ENCODE peak calls at places on chromosomes 6 and 20, in five cellular contexts. One of them, this sample, is unnamed.

GRCh38 chr6:84456803-84457202 is 229.4 kb upstream of the CEP162 start:
- DNase-seq in glutamatergic neuron: no peak
- DNase-seq in BJ: no peak
- DNase-seq in choroid plexus epithelial cell: no peak
- DNase-seq in prostate gland: no peak
- DNase-seq in this sample: no peak

GRCh38 chr20:46148313-46149213 is 30.4 kb downstream of the CD40 start:
- DNase-seq in prostate gland: no peak
- DNase-seq in choroid plexus epithelial cell: no peak
- DNase-seq in BJ: no peak
- DNase-seq in glutamatergic neuron: no peak
- DNase-seq in this sample: no peak

GRCh38 chr20:47355489-47356219 is 845 bp downstream of the ZMYND8 start:
- DNase-seq in prostate gland: no peak
- DNase-seq in glutamatergic neuron: no peak
- DNase-seq in BJ: no peak
- DNase-seq in choroid plexus epithelial cell: no peak
- DNase-seq in this sample: peak

GRCh38 chr6:35258858-35259193 is 709 bp upstream of the ZNF76 start:
- DNase-seq in glutamatergic neuron: no peak
- DNase-seq in prostate gland: no peak
- DNase-seq in choroid plexus epithelial cell: peak
- DNase-seq in BJ: no peak
- DNase-seq in this sample: no peak

GRCh38 chr6:158413814-158414563 is 101.7 kb downstream of the TULP4 start:
- DNase-seq in BJ: no peak
- DNase-seq in choroid plexus epithelial cell: no peak
- DNase-seq in prostate gland: no peak
- DNase-seq in glutamatergic neuron: no peak
- DNase-seq in this sample: no peak

GRCh38 chr6:1442929-1443328 is 53.6 kb downstream of the FOXF2 start:
- DNase-seq in BJ: no peak
- DNase-seq in glutamatergic neuron: no peak
- DNase-seq in choroid plexus epithelial cell: no peak
- DNase-seq in prostate gland: no peak
- DNase-seq in this sample: no peak

GRCh38 chr6:136412410-136412809 is 122.8 kb upstream of the BCLAF1 start:
- DNase-seq in glutamatergic neuron: no peak
- DNase-seq in choroid plexus epithelial cell: no peak
- DNase-seq in BJ: no peak
- DNase-seq in prostate gland: no peak
- DNase-seq in this sample: no peak

GRCh38 chr6:10407674-10408054 is 7.2 kb downstream of the TFAP2A start:
- DNase-seq in BJ: no peak
- DNase-seq in choroid plexus epithelial cell: no peak
- DNase-seq in glutamatergic neuron: no peak
- DNase-seq in prostate gland: no peak
- DNase-seq in this sample: no peak

GRCh38 chr6:16129623-16130243 is 847 bp downstream of the MYLIP start:
- DNase-seq in BJ: no peak
- DNase-seq in glutamatergic neuron: no peak
- DNase-seq in prostate gland: no peak
- DNase-seq in choroid plexus epithelial cell: peak
- DNase-seq in this sample: peak

GRCh38 chr6:54020311-54020710 is 90.9 kb upstream of the MLIP start:
- DNase-seq in glutamatergic neuron: no peak
- DNase-seq in choroid plexus epithelial cell: peak
- DNase-seq in prostate gland: no peak
- DNase-seq in BJ: peak
- DNase-seq in this sample: no peak

GRCh38 chr6:105459049-105459448 is 56.2 kb upstream of the PREP start:
- DNase-seq in glutamatergic neuron: no peak
- DNase-seq in prostate gland: no peak
- DNase-seq in BJ: no peak
- DNase-seq in choroid plexus epithelial cell: no peak
- DNase-seq in this sample: no peak

GRCh38 chr6:119566546-119567263 is 217.1 kb upstream of the MAN1A1 start:
- DNase-seq in glutamatergic neuron: no peak
- DNase-seq in choroid plexus epithelial cell: no peak
- DNase-seq in BJ: no peak
- DNase-seq in prostate gland: peak
- DNase-seq in this sample: no peak

GRCh38 chr20:19407731-19408130 is 195.3 kb downstream of the SLC24A3 start:
- DNase-seq in BJ: peak
- DNase-seq in prostate gland: peak
- DNase-seq in choroid plexus epithelial cell: peak
- DNase-seq in glutamatergic neuron: no peak
- DNase-seq in this sample: no peak

DNA sequence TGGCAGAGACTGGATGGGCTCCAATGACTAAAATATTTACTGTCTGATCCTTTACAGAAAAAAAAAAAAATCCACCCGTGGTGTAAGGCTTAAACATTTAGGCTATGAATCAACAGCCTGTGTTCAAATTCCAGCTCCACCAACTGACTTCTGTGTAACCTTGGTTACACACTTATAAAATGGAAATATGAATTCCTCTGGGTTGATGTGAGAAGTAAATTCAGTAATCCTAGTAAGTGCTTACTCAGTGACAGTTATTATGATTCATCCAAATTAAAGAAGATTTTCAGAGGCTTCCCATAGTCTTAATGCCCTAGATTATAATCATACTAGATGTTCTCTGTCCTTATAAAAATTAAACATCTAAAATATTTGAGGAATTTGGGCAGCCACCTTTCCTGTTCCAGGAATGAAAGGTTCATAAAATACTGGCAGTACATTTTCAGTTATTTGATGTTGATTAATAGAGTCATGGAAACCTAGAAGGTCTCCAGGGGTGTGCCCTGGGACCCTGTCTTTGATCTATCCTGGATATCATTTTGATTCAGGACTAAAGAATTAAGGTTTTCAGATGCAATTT is 180.2 kb upstream of the ZNF217 start:
- DNase-seq in glutamatergic neuron: no peak
- DNase-seq in choroid plexus epithelial cell: peak
- DNase-seq in prostate gland: no peak
- DNase-seq in BJ: peak
- DNase-seq in this sample: no peak
- TF ChIP-seq CTCF in glutamatergic neuron: no peak
- TF ChIP-seq CTCF in choroid plexus epithelial cell: no peak
- TF ChIP-seq CTCF in prostate gland: no peak
- TF ChIP-seq CTCF in BJ: no peak
- TF ChIP-seq CTCF in this sample: no peak

GRCh38 chr6:169121013-169121412 is 132.6 kb downstream of the THBS2 start:
- DNase-seq in prostate gland: no peak
- DNase-seq in BJ: no peak
- DNase-seq in choroid plexus epithelial cell: no peak
- DNase-seq in glutamatergic neuron: no peak
- DNase-seq in this sample: no peak
- TF ChIP-seq CTCF in prostate gland: no peak
- TF ChIP-seq CTCF in BJ: no peak
- TF ChIP-seq CTCF in choroid plexus epithelial cell: peak
- TF ChIP-seq CTCF in glutamatergic neuron: no peak
- TF ChIP-seq CTCF in this sample: no peak

DNA sequence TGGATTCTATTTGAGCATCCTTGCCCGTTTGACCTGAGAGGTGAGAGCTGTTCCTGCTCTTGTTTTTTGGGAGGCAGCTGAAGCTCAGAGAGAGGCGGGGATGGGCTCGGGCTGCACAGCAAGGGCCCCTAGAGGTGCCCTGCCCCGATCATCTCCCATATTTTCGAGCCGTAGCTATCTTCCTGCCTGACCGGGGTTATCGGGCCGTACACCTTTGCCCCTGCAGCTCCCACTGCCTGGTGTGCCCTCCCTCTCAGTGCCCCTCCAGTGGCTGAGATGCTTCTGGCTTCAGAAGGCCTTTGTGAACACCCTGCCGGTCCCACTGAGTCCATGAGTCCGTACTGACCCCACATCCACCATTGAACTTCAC is 6.7 kb downstream of the SRC start:
- DNase-seq in prostate gland: no peak
- DNase-seq in choroid plexus epithelial cell: no peak
- DNase-seq in glutamatergic neuron: no peak
- DNase-seq in BJ: no peak
- DNase-seq in this sample: no peak
- TF ChIP-seq CTCF in prostate gland: no peak
- TF ChIP-seq CTCF in choroid plexus epithelial cell: no peak
- TF ChIP-seq CTCF in glutamatergic neuron: no peak
- TF ChIP-seq CTCF in BJ: no peak
- TF ChIP-seq CTCF in this sample: no peak

GRCh38 chr6:14265049-14266021 is 147.8 kb downstream of the CD83 start:
- DNase-seq in choroid plexus epithelial cell: no peak
- DNase-seq in glutamatergic neuron: peak
- DNase-seq in prostate gland: no peak
- DNase-seq in BJ: no peak
- DNase-seq in this sample: no peak
- TF ChIP-seq CTCF in choroid plexus epithelial cell: no peak
- TF ChIP-seq CTCF in glutamatergic neuron: peak
- TF ChIP-seq CTCF in prostate gland: no peak
- TF ChIP-seq CTCF in BJ: peak
- TF ChIP-seq CTCF in this sample: no peak

GRCh38 chr6:69339163-69339550 is 457.7 kb downstream of the LMBRD1 start:
- DNase-seq in prostate gland: no peak
- DNase-seq in BJ: no peak
- DNase-seq in glutamatergic neuron: no peak
- DNase-seq in choroid plexus epithelial cell: no peak
- DNase-seq in this sample: no peak

GRCh38 chr6:69349776-69350175 is 447.0 kb downstream of the LMBRD1 start:
- DNase-seq in BJ: no peak
- DNase-seq in prostate gland: no peak
- DNase-seq in glutamatergic neuron: no peak
- DNase-seq in choroid plexus epithelial cell: no peak
- DNase-seq in this sample: no peak

GRCh38 chr6:69338431-69339162 is 458.2 kb downstream of the LMBRD1 start:
- DNase-seq in choroid plexus epithelial cell: no peak
- DNase-seq in prostate gland: no peak
- DNase-seq in glutamatergic neuron: peak
- DNase-seq in BJ: no peak
- DNase-seq in this sample: no peak

GRCh38 chr6:69343856-69344255 is 453.0 kb downstream of the LMBRD1 start:
- DNase-seq in BJ: no peak
- DNase-seq in choroid plexus epithelial cell: peak
- DNase-seq in prostate gland: no peak
- DNase-seq in glutamatergic neuron: no peak
- DNase-seq in this sample: no peak
- TF ChIP-seq CTCF in BJ: no peak
- TF ChIP-seq CTCF in choroid plexus epithelial cell: no peak
- TF ChIP-seq CTCF in prostate gland: no peak
- TF ChIP-seq CTCF in glutamatergic neuron: no peak
- TF ChIP-seq CTCF in this sample: no peak

DNA sequence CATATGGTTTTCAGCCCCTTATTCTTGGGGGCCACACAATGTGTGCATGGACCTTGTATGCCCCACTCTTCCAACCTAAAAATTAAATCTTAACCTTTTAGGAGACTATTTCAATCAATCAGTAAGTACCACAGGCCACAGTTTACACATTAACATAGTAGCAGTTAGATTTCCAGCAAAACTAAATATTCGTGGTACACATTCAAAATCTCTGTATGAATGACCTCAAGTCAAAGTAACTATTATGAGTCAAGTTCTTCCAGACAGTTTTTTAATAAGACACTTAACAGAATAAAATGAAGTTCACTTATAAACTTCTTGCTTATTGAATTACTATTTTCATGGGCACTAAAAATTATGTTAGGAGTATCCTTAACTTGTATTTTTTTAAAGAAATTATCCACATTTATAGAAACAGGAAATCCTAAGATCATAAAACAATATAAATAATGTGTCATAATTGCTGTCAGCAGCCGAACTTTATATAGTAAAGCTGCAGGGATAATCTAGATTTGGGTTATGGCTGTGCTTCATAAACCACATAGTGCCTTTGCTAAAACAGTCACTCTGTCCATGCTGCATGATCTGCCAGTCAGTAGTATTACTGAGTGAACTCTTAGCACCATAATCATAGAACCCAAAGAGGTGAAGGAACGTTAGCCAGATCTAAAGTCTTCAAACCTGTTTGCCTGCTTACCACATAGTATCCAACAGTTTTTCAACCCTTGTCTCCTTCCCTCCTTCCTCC is 21.7 kb downstream of the SEC63 start:
- DNase-seq in prostate gland: no peak
- DNase-seq in glutamatergic neuron: no peak
- DNase-seq in choroid plexus epithelial cell: no peak
- DNase-seq in BJ: no peak
- DNase-seq in this sample: no peak
- TF ChIP-seq CTCF in prostate gland: no peak
- TF ChIP-seq CTCF in glutamatergic neuron: no peak
- TF ChIP-seq CTCF in choroid plexus epithelial cell: no peak
- TF ChIP-seq CTCF in BJ: no peak
- TF ChIP-seq CTCF in this sample: no peak

DNA sequence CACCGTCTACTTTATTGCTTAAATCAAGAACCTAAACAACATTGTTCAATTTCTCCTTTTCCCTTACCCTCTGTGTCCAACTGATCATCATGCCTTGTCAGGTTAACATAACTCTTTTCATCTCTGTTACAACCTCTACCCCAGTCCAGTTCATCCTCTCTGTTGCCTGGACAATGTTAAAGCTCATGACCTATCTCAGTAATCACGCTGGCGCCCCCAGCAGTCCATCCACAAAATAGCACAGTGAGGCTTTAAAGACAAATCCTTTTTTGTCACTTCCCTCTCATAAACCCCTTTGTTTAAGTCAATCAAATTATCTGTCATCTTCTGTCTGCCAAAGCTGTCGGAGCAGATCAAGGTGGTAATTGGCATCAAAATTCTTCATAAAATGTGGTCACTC is 140.1 kb downstream of the QKI start:
- DNase-seq in glutamatergic neuron: peak
- DNase-seq in choroid plexus epithelial cell: peak
- DNase-seq in prostate gland: no peak
- DNase-seq in BJ: no peak
- DNase-seq in this sample: peak
- TF ChIP-seq CTCF in glutamatergic neuron: peak
- TF ChIP-seq CTCF in choroid plexus epithelial cell: peak
- TF ChIP-seq CTCF in prostate gland: no peak
- TF ChIP-seq CTCF in BJ: peak
- TF ChIP-seq CTCF in this sample: peak

This sample was measured in colonic mucosa.